ENCODE peak calls at places on chromosomes 6 and 20, in five cellular contexts. H, G, O, D and I are unnamed samples.

GRCh38 chr6:6713660-6714446 is 125.3 kb downstream of the LY86 start:
- DNase-seq in H (no peak), G (no peak), O (no peak), D (no peak), I (no peak)

GRCh38 chr20:61438285-61438684 is 186.2 kb downstream of the CDH4 start:
- DNase-seq in H (no peak), G (no peak), O (no peak), D (no peak), I (no peak)

GRCh38 chr20:18056174-18057105 is 1.3 kb downstream of the OVOL2 start:
- DNase-seq in H (peak), G (no peak), O (no peak), D (no peak), I (no peak)

GRCh38 chr6:108156180-108156937 is 9.5 kb upstream of the NR2E1 start:
- DNase-seq in H (no peak), G (no peak), O (peak), D (no peak), I (no peak)

GRCh38 chr6:129501401-129502051 is 208.5 kb downstream of the ARHGAP18 start:
- DNase-seq in H (no peak), G (peak), O (no peak), D (peak), I (peak)

GRCh38 chr20:36792422-36792821 is 18.9 kb upstream of the DSN1 start:
- DNase-seq in H (no peak), G (no peak), O (peak), D (no peak), I (no peak)

GRCh38 chr6:114989279-114989964 is 646.6 kb upstream of the HS3ST5 start:
- DNase-seq in H (no peak), G (no peak), O (no peak), D (no peak), I (no peak)

GRCh38 chr20:4472906-4473305 is 248.8 kb upstream of the PRND start:
- DNase-seq in H (no peak), G (no peak), O (no peak), D (no peak), I (no peak)

GRCh38 chr20:50415031-50415515 is 95.1 kb upstream of the PTPN1 start:
- DNase-seq in H (no peak), G (no peak), O (no peak), D (no peak), I (peak)

GRCh38 chr20:37202267-37202943 is 23.1 kb upstream of the MROH8 start:
- DNase-seq in H (no peak), G (peak), O (peak), D (peak), I (no peak)

GRCh38 chr20:55446301-55446700 is 559.0 kb downstream of the CBLN4 start:
- DNase-seq in H (no peak), G (no peak), O (no peak), D (no peak), I (no peak)

GRCh38 chr20:36421641-36422040 is 115.5 kb downstream of the DLGAP4 start:
- DNase-seq in H (no peak), G (no peak), O (no peak), D (no peak), I (no peak)

GRCh38 chr6:54646069-54646468 is 200.5 kb upstream of the FAM83B start:
- DNase-seq in H (no peak), G (no peak), O (no peak), D (no peak), I (no peak)

GRCh38 chr6:105769987-105770386 is 316.1 kb upstream of the PRDM1 start:
- DNase-seq in H (no peak), G (no peak), O (no peak), D (no peak), I (no peak)

GRCh38 chr20:2692036-2692885 is at the start of gene EBF4:
- DNase-seq in H (no peak), G (no peak), O (no peak), D (peak), I (no peak)

GRCh38 chr6:36590237-36590636 is 3.9 kb upstream of the SRSF3 start:
- DNase-seq in H (no peak), G (no peak), O (no peak), D (no peak), I (no peak)

GRCh38 chr20:59976196-59976847 is 18.1 kb downstream of the CDH26 start:
- DNase-seq in H (no peak), G (no peak), O (no peak), D (no peak), I (no peak)

GRCh38 chr20:11958852-11959251 is 41.2 kb downstream of the BTBD3 start:
- DNase-seq in H (no peak), G (no peak), O (no peak), D (no peak), I (no peak)

GRCh38 chr20:31740208-31740607 is 1.1 kb downstream of the TPX2 start:
- DNase-seq in H (no peak), G (no peak), O (no peak), D (no peak), I (no peak)

GRCh38 chr20:56779452-56780143 is 150.5 kb downstream of the TFAP2C start:
- DNase-seq in H (no peak), G (no peak), O (no peak), D (no peak), I (no peak)

GRCh38 chr20:2520617-2521016 is 11.9 kb upstream of the ZNF343 start:
- DNase-seq in H (no peak), G (no peak), O (no peak), D (no peak), I (no peak)

GRCh38 chr20:19071442-19071717 is 141.1 kb upstream of the SLC24A3 start:
- DNase-seq in H (no peak), G (no peak), O (no peak), D (no peak), I (no peak)

GRCh38 chr20:52985687-52986086 is 13.5 kb downstream of the TSHZ2 start:
- DNase-seq in H (no peak), G (no peak), O (no peak), D (no peak), I (no peak)

GRCh38 chr20:47502271-47502730 is 614 bp downstream of the NCOA3 start:
- DNase-seq in H (peak), G (no peak), O (no peak), D (peak), I (no peak)

GRCh38 chr6:159101656-159102055 is 56.9 kb upstream of the TAGAP start:
- DNase-seq in H (peak), G (no peak), O (no peak), D (no peak), I (no peak)

GRCh38 chr20:16709017-16709416 is 20.8 kb upstream of the SNRPB2 start:
- DNase-seq in H (no peak), G (no peak), O (no peak), D (no peak), I (no peak)

GRCh38 chr6:77624468-77624867 is 28.4 kb upstream of the MEI4 start:
- DNase-seq in H (no peak), G (no peak), O (no peak), D (no peak), I (no peak)

GRCh38 chr20:41406307-41406706 is 39.7 kb upstream of the EMILIN3 start:
- DNase-seq in H (no peak), G (no peak), O (no peak), D (no peak), I (no peak)

GRCh38 chr20:44785768-44786167 is 24.6 kb downstream of the RIMS4 start:
- DNase-seq in H (no peak), G (no peak), O (no peak), D (no peak), I (no peak)

GRCh38 chr6:141313986-141314385 is 818.7 kb upstream of the GJE1 start:
- DNase-seq in H (no peak), G (no peak), O (no peak), D (no peak), I (no peak)
- TF ChIP-seq CTCF in H (no peak), G (no peak), O (no peak), D (no peak), I (no peak)

GRCh38 chr20:1086273-1087213 is 31.9 kb upstream of the PSMF1 start:
- DNase-seq in H (no peak), G (no peak), O (no peak), D (no peak), I (no peak)

GRCh38 chr20:1085515-1086272 is 32.7 kb upstream of the PSMF1 start:
- DNase-seq in H (no peak), G (no peak), O (no peak), D (no peak), I (no peak)

GRCh38 chr20:1083431-1084080 is 34.8 kb upstream of the PSMF1 start:
- DNase-seq in H (no peak), G (no peak), O (no peak), D (no peak), I (no peak)

DNA sequence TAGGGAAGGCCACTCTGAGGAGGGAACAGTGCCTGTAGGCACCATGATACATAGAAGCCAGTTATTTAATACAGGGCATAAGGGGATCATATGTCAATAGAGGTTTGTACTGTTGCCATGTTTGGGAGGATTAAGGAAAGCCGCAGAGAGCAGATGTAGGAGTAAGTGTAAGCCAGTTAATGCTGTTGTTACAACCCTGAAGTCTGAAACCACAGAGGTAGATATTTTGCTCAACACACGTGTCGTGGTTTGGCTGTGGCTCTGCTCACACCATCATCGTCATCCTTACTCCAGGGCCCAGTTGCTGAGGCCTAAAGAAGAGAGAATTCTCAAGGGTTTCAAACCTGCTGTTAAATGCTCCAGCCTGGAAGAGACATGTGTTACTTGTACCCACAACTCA is 31.1 kb upstream of the PSMF1 start:
- DNase-seq in H (no peak), G (no peak), O (no peak), D (no peak), I (no peak)
- TF ChIP-seq CTCF in H (no peak), G (no peak), O (no peak), D (no peak), I (no peak)

DNA sequence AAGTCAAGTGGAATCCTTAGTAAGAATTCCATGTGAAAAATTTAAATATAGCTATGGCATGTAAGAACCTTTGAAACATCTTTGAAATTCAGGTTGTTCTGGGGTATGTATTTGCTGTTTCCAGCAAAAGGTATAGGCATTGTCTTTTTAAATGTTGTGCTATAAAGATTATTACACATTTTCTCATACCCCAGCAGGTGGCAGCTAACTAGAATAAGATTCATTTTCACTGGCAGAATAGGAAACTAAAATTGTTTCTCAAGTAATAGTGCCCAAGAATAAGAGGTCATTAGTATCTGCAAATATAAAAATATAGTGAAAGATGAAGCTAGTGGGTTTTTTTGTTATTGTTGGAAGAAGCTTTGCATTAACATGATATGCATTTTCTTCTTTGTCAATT is 1.8 kb downstream of the GRIK2 start:
- DNase-seq in H (no peak), G (no peak), O (no peak), D (no peak), I (no peak)
- TF ChIP-seq CTCF in H (no peak), G (no peak), O (no peak), D (no peak), I (no peak)

DNA sequence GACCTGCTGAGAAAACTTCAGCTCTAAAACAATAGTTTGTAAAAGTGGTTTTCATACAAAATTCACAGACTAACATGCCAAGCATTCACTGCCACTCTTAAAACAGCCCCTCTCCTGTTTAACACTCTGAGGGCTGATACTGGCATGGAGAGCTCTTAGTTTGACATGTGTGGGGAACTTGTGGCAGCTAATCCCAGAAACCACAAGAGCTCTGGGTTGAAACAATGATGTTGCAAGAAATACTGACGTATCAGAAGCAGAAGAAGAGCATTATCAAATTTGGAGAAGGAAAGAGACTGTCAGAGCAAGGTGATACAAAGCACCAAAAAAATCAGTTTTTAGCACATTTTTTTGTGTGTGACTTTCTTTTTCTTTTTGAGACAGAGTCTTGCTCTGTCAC is 5.1 kb downstream of the BEND3 start:
- DNase-seq in H (no peak), G (no peak), O (no peak), D (no peak), I (no peak)
- TF ChIP-seq CTCF in H (no peak), G (no peak), O (no peak), D (no peak), I (no peak)

DNA sequence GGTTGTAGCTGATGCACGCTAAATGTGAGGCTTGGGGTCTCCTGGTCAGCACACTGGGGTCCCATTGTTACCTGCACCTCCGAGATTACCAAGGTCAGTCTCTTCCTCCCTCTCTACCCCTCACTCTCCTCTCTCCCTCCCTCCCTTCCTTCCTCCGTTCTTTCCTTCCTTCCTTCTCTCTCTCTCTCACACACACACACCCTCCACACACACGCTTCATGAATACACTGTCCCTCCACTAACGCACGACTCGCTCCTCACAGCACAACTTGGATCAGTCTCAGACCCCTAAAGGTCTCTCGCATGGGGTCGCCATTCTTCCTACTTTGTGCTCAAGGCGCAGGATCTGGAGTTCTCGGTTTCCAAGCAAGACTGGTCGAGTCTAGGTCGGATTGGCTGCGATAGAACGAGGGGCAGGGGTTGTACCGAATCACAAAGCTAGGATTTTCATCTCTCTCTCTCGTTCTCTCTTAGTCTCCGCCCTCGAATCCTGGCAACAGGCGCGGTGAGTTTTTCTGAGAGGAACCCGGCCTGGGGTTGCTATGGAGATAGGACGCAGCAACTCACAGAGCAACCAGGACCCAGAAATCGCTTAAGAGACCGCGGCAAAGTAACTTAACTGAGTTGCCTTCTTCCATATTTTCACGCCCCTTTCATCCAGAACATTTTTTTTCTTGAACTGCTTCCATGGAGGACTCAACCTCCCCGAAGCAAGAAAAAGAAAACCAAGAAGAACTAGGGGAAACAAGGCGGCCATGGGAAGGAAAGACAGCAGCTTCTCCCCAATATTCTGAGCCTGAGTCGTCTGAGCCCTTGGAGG is at the start of gene RSPH4A:
- DNase-seq in H (peak), G (peak), O (peak), D (peak), I (peak)
- TF ChIP-seq CTCF in H (no peak), G (peak), O (no peak), D (no peak), I (no peak)

GRCh38 chr6:43427406-43428111 is at the start of gene ABCC10:
- DNase-seq in H (peak), G (peak), O (peak), D (peak), I (peak)
- TF ChIP-seq CTCF in H (no peak), G (peak), O (no peak), D (peak), I (peak)

GRCh38 chr20:10710995-10711775 is 37.4 kb upstream of the JAG1 start:
- DNase-seq in H (no peak), G (no peak), O (no peak), D (no peak), I (no peak)

GRCh38 chr20:10711903-10712373 is 38.1 kb upstream of the JAG1 start:
- DNase-seq in H (no peak), G (no peak), O (no peak), D (no peak), I (no peak)

GRCh38 chr20:10708342-10709185 is 34.8 kb upstream of the JAG1 start:
- DNase-seq in H (no peak), G (peak), O (no peak), D (no peak), I (no peak)

GRCh38 chr20:10707791-10708190 is 34.0 kb upstream of the JAG1 start:
- DNase-seq in H (no peak), G (no peak), O (no peak), D (no peak), I (no peak)

DNA sequence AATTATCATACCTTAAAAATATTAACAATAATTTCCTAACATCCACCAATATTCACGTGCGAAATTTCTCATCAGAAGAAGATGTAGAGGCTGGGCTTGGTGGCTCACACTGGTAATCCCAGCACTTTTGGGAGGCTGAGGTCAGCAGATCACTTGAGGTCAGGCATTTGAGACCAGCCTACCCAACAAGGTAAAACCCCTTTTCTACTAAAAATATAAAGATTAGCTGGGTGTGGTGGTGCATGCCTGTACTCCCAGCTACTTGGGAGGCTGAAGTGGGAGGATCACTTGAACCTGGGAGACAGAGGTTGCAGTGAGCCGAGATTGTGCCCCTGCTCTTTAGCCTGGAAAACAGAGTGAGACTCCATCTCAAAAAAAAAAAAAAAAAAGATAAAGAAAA is 36.1 kb upstream of the JAG1 start:
- DNase-seq in H (no peak), G (no peak), O (no peak), D (no peak), I (no peak)
- TF ChIP-seq CTCF in H (no peak), G (no peak), O (no peak), D (no peak), I (no peak)

GRCh38 chr6:163823577-163823976 is 409.1 kb downstream of the QKI start:
- DNase-seq in H (no peak), G (no peak), O (no peak), D (no peak), I (no peak)
- TF ChIP-seq CTCF in H (no peak), G (no peak), O (no peak), D (no peak), I (no peak)

DNA sequence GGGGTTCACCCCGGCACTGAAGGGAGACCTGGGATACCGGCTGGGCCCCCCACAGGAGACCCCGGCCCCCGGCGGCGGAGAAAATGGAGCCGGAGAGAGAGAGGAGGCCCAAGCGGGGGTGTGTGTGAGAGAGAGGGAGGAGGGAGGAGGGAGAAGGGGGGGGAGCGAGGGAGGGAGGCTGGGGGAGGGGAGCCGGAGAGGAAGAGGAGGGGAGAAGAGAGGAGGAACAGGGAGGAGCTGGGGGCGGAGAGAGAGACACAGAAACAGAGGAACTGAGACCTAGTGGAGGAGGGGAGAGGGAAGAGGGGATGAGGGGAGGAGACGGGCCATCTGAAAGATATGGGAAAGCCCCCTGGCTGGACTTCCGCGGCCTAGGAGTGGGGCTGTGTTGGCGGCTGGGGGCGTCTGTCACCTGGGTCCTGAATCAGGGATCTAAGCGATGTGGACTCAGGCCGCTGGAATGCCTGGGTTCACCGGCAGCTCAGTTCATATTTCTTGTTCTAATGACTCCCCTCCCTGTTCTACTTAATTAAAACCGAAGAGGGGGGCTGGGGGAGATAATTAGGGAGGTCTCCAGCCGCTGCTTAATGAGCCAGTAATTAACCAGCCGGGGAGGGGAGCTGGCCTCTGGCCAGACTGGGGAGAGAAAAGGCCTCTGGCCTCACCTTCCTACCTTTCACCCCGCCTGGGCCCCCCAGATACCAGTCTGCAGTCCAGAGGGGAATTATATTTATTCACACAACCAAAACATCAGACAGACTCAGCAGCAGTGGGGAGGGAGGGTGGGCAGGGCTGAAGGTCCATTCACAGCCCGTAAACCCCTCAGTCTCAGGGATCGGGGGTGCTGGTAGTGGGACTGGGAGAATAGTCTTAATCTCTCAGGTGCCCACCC is at the start of gene PBX2:
- DNase-seq in H (peak), G (peak), O (peak), D (peak), I (peak)
- TF ChIP-seq CTCF in H (no peak), G (no peak), O (no peak), D (no peak), I (no peak)